ENCODE peak calls at places on chromosome 19, in eight cellular contexts. M is activated T-cell treated with anti-CD3 and anti-CD28 coated beads, Interleukin-2, amount 50 U/mL, for 48 hours; Y is T-helper 1 cell; F is germinal center; X is OCI-LY7; D is astrocyte of the hippocampus; C is T-cell; R is mammary epithelial cell. Q is an unnamed sample.

GRCh38 chr19:18377026-18377425 is 8.9 kb upstream of the GDF15 start:
- DNase-seq in M (no peak), Y (no peak), F (no peak), X (no peak), D (no peak), C (no peak), R (no peak), Q (no peak)

GRCh38 chr19:4548238-4548584 is 8.4 kb upstream of the LRG1 start:
- DNase-seq in M (no peak), Y (no peak), F (no peak), X (no peak), D (no peak), C (no peak), R (no peak), Q (no peak)

GRCh38 chr19:2811221-2811722 is 8.4 kb upstream of the ZNF554 start:
- DNase-seq in M (no peak), Y (no peak), F (no peak), X (no peak), D (no peak), C (no peak), R (no peak), Q (no peak)

GRCh38 chr19:39544201-39544903 is 4.4 kb upstream of the EID2 start:
- DNase-seq in M (no peak), Y (no peak), F (no peak), X (no peak), D (peak; percentile 13), C (no peak), R (peak; percentile 43), Q (no peak)

GRCh38 chr19:31538879-31539278 is 189.6 kb upstream of the TSHZ3 start:
- DNase-seq in M (no peak), Y (no peak), F (no peak), X (no peak), D (no peak), C (no peak), R (no peak), Q (no peak)

GRCh38 chr19:30567535-30568232 is 195.5 kb downstream of the ZNF536 start:
- DNase-seq in M (no peak), Y (no peak), F (no peak), X (no peak), D (no peak), C (no peak), R (no peak), Q (no peak)

GRCh38 chr19:10706990-10707389 is 5.8 kb downstream of the QTRT1 start:
- DNase-seq in M (no peak), Y (no peak), F (no peak), X (no peak), D (no peak), C (no peak), R (no peak), Q (no peak)

GRCh38 chr19:6654347-6655310 is 15.3 kb downstream of the TNFSF14 start:
- DNase-seq in M (peak; percentile 84), Y (no peak), F (no peak), X (peak; percentile 36), D (no peak), C (no peak), R (no peak), Q (no peak)

GRCh38 chr19:16569609-16570320 is 2.5 kb downstream of the SLC35E1 start:
- DNase-seq in M (no peak), Y (no peak), F (no peak), X (no peak), D (no peak), C (no peak), R (peak; percentile 71), Q (peak; percentile 6)

GRCh38 chr19:17075860-17076538 is 422 bp downstream of the MYO9B start:
- DNase-seq in M (peak; percentile 69), Y (peak; percentile 30), F (peak; percentile 41), X (peak; percentile 48), D (peak; percentile 55), C (peak; percentile 19), R (peak; percentile 13), Q (no peak)

Q was measured in B cell.